ENCODE peak calls at places on chromosomes 7 and 10, in ten cellular contexts. D is NCI-H146, V is Calu3, K is heart right ventricle, M is NCI-H510A treated with DMSO at 0.1 percent for 48 hours, R is naive B cell, S is NAMALWA, F is GM12891, X is kidney, Y is GM10248. H is an unnamed sample.

GRCh38 chr7:91034459-91035368 is 229.5 kb upstream of the FZD1 start:
- DNase-seq in F (no peak), D (peak), X (no peak), V (peak), M (peak), S (peak), K (no peak), R (peak), Y (peak), H (peak)

GRCh38 chr10:87838650-87839049 is 20.6 kb upstream of the ATAD1 start:
- DNase-seq in V (no peak), K (no peak), Y (no peak), S (no peak), X (no peak), F (no peak), M (no peak), D (no peak), R (no peak), H (no peak)

GRCh38 chr10:32015386-32015785 is 40.8 kb downstream of the KIF5B start:
- DNase-seq in F (no peak), M (no peak), Y (no peak), K (no peak), S (no peak), R (no peak), V (no peak), D (no peak), X (no peak), H (no peak)

GRCh38 chr7:151080522-151081169 is at the start of gene FASTK:
- DNase-seq in Y (peak), D (peak), S (peak), R (peak), F (peak), M (peak), V (peak), K (peak), X (peak), H (peak)

GRCh38 chr10:116151076-116151475 is 121.9 kb downstream of the GFRA1 start:
- DNase-seq in K (no peak), F (no peak), R (no peak), V (no peak), Y (no peak), S (no peak), M (no peak), D (no peak), X (no peak), H (no peak)

GRCh38 chr7:2971914-2972530 is 71.6 kb downstream of the CARD11 start:
- DNase-seq in K (no peak), Y (peak), S (peak), X (no peak), V (no peak), F (no peak), R (peak), M (no peak), D (no peak), H (no peak)

GRCh38 chr7:47088329-47089067 is 493.4 kb downstream of the TNS3 start:
- DNase-seq in K (peak), X (peak), D (peak), V (peak), R (peak), F (peak), S (peak), M (peak), Y (peak), H (peak)

GRCh38 chr10:11046766-11047165 is 29.1 kb downstream of the CELF2 start:
- DNase-seq in Y (no peak), D (no peak), R (no peak), K (no peak), S (no peak), M (no peak), F (no peak), X (no peak), V (no peak), H (no peak)

GRCh38 chr10:7881119-7881518 is 62.8 kb downstream of the TAF3 start:
- DNase-seq in X (no peak), Y (no peak), M (no peak), D (no peak), S (no peak), V (no peak), R (no peak), K (no peak), F (no peak), H (no peak)

GRCh38 chr7:50185188-50185587 is 92.1 kb upstream of the ZPBP start:
- DNase-seq in F (no peak), M (no peak), Y (no peak), X (peak), S (no peak), K (peak), D (no peak), R (no peak), V (no peak), H (no peak)

H was measured in HCEC 1CT.